ENCODE peak calls at places on chromosomes 12 and 14, in five cellular contexts. G, N, E, R and L are unnamed samples.

GRCh38 chr12:74624206-74624605 is 86.6 kb downstream of the ATXN7L3B start:
- DNase-seq in G (no peak), N (no peak), E (no peak), R (no peak), L (no peak)

GRCh38 chr12:122651520-122652224 is 51.5 kb downstream of the HCAR2 start:
- DNase-seq in G (no peak), N (no peak), E (no peak), R (no peak), L (no peak)

GRCh38 chr12:24764712-24765111 is 184.2 kb downstream of the BCAT1 start:
- DNase-seq in G (no peak), N (no peak), E (no peak), R (no peak), L (no peak)

GRCh38 chr12:98863167-98863566 is 218.1 kb downstream of the APAF1 start:
- DNase-seq in G (no peak), N (no peak), E (peak; percentile 54), R (no peak), L (no peak)

GRCh38 chr12:117096643-117097042 is 2.6 kb downstream of the TESC start:
- DNase-seq in G (no peak), N (no peak), E (no peak), R (no peak), L (no peak)

GRCh38 chr14:103088921-103089320 is 4.9 kb downstream of the LBHD2 start:
- DNase-seq in G (no peak), N (no peak), E (no peak), R (no peak), L (no peak)

GRCh38 chr14:22494486-22495135 is 94.4 kb downstream of the DAD1 start:
- DNase-seq in G (no peak), N (no peak), E (no peak), R (no peak), L (no peak)

GRCh38 chr12:124175731-124176130 is 119.2 kb upstream of the RFLNA start:
- DNase-seq in G (no peak), N (no peak), E (no peak), R (no peak), L (no peak)

GRCh38 chr12:80632835-80633234 is 74.6 kb upstream of the MYF6 start:
- DNase-seq in G (no peak), N (no peak), E (peak; percentile 5), R (no peak), L (no peak)

GRCh38 chr14:64965356-64966000 is 6.7 kb downstream of the RAB15 start:
- DNase-seq in G (no peak), N (no peak), E (peak; percentile 43), R (no peak), L (no peak)

GRCh38 chr12:1972260-1972659 is 32.0 kb downstream of the DCP1B start:
- DNase-seq in G (no peak), N (no peak), E (no peak), R (peak; percentile 61), L (no peak)

GRCh38 chr14:61754627-61755381 is 7.4 kb upstream of the SNAPC1 start:
- DNase-seq in G (no peak), N (no peak), E (no peak), R (peak; percentile 63), L (no peak)

GRCh38 chr12:32118806-32119205 is 12.2 kb downstream of the BICD1 start:
- DNase-seq in G (no peak), N (no peak), E (no peak), R (no peak), L (no peak)

GRCh38 chr12:1593232-1594044 is 943 bp downstream of the FBXL14 start:
- DNase-seq in G (peak; percentile 79), N (peak; percentile 46), E (peak; percentile 50), R (peak; percentile 52), L (no peak)

GRCh38 chr14:75223664-75224154 is 47.3 kb upstream of the TMED10 start:
- DNase-seq in G (no peak), N (no peak), E (peak; percentile 29), R (peak; percentile 32), L (no peak)

GRCh38 chr12:29008786-29009185 is 140.3 kb upstream of the FAR2 start:
- DNase-seq in G (no peak), N (no peak), E (no peak), R (no peak), L (no peak)

GRCh38 chr12:124875803-124876132 is 12.1 kb upstream of the SCARB1 start:
- DNase-seq in G (no peak), N (no peak), E (no peak), R (no peak), L (no peak)